ENCODE peak calls at places on chromosome 6, in five cellular contexts. X is left ventricle myocardium inferior, U is endothelial cell, K is GM13976, G is AG09309. R is an unnamed sample.

GRCh38 chr6:34680802-34681515 is 15.6 kb downstream of the ILRUN start:
- DNase-seq in K (peak), U (no peak), G (no peak), X (no peak), R (no peak)

GRCh38 chr6:47655719-47656595 is 42.4 kb upstream of the ADGRF4 start:
- DNase-seq in G (no peak), K (no peak), U (no peak), X (no peak), R (peak)

GRCh38 chr6:68343901-68344300 is 291.2 kb upstream of the ADGRB3 start:
- DNase-seq in X (no peak), K (no peak), U (peak), G (no peak), R (peak)

GRCh38 chr6:36984581-36985383 is 1.2 kb downstream of the MTCH1 start:
- DNase-seq in X (no peak), U (peak), G (peak), K (no peak), R (peak)

GRCh38 chr6:64874776-64875175 is 832.2 kb downstream of the EYS start:
- DNase-seq in G (no peak), X (no peak), U (no peak), K (no peak), R (no peak)

GRCh38 chr6:100549406-100550167 is 84.9 kb upstream of the SIM1 start:
- DNase-seq in G (peak), K (no peak), X (no peak), U (no peak), R (peak)

GRCh38 chr6:37758647-37759046 is 60.9 kb upstream of the ZFAND3 start:
- DNase-seq in G (no peak), X (no peak), U (no peak), K (no peak), R (no peak)

GRCh38 chr6:124482071-124482491 is 480.2 kb upstream of the RNF217 start:
- DNase-seq in X (no peak), K (no peak), U (no peak), G (no peak), R (peak)

GRCh38 chr6:83057705-83058321 is 7.8 kb downstream of the UBE3D start:
- DNase-seq in K (peak), X (no peak), G (no peak), U (peak), R (peak)
- TF ChIP-seq CTCF in K (peak), X (peak), G (peak), U (peak), R (peak)

DNA sequence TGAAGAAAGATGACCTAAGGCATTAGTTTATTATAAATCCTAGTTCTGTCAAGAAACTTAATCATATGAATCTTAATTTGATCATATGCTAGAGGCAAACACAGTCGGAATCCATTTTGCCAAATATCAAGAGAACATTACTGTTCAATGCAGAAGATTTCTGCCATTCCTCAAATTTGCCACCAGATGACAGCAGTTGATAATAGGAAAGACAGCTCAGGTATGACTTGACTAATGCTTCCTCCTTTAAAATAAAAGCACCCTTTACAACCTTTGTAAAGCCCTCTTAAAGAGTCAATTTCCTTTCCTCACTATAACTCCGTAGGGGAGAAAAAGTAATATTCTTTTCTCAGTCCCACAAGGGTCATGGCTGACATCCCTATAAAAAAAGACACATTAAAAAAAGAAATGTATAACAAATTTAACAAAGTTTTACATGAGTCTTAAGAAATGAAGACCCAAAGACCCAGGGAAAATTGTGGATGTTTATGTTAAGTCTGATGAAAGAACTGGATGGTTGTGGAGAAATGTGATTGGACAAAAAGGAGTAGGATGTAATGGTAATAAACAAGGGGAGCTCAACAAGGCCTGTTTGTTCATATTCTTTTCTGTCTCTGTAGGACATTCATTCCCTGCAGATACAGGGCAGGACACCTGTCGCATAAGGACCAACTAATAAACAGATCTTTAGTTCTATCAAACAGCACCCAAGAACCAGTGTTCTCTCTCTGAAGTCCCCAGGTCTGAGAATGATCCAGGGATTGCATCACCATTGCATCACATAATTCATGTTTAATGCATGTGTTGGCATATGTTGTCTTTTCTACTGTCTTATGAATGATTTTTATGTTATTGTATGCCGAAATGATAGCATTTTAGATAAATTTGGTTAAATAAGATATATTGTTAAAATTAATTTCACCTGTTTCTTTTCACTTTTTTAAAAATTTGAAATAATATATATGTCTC is 23.0 kb upstream of the IL17A start:
- DNase-seq in K (peak), G (peak), X (no peak), U (no peak), R (peak)
- TF ChIP-seq CTCF in K (peak), G (peak), X (peak), U (peak), R (peak)

DNA sequence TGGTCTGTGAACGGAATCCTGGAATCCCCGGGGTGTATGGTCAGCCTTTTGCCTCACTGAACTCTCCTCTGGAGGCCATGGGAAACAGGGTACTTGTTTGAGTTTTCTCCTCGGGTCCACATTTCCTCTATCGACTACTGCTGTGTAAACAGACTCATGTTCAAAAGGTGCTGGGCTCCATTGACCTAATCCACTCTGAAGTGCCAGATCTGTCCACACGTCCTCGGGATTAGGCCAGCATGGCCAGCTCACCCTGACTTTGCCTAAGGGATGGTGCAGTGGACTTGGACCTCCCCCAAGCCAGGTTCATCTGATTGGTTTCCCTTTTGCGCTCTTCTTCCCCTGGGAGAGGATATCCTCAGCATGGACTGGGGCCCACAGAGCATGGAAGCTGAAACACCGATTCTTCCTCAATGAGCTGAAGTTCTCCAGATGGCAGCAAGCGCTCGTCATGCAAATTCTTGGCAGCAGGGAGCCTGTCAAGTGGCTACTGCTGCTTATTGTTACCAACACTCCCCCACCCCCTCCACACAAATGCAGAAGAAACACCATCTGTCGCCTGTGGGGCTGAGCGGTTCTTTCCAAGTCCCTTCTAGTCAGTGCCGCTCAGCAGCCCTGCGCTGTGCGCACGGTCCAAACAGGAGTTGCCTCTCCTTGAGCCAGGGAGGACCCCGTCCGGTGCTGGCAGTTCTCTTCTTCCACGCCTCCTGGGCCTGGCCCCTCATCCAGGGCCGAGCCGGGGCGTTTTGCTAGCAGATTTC is 292.6 kb upstream of the MARCKS start:
- DNase-seq in X (peak), U (peak), G (peak), K (no peak), R (peak)
- TF ChIP-seq CTCF in X (peak), U (no peak), G (peak), K (no peak), R (no peak)

GRCh38 chr6:32087574-32088486 is 21.3 kb downstream of the TNXB start:
- DNase-seq in K (peak), G (no peak), X (peak), U (peak), R (peak)
- TF ChIP-seq CTCF in K (peak), G (no peak), X (peak), U (peak), R (peak)

GRCh38 chr6:96465321-96465903 is 56.2 kb upstream of the UFL1 start:
- DNase-seq in U (no peak), X (no peak), K (no peak), G (no peak), R (no peak)
- TF ChIP-seq CTCF in U (no peak), X (no peak), K (no peak), G (no peak), R (no peak)

GRCh38 chr6:141195251-141195832 is 937.4 kb upstream of the GJE1 start:
- DNase-seq in X (no peak), K (no peak), U (no peak), G (no peak), R (no peak)
- TF ChIP-seq CTCF in X (no peak), K (no peak), U (no peak), G (no peak), R (no peak)